ENCODE peak calls at places on chromosomes 11 and 22, in ten cellular contexts. One of them, this sample, is unnamed.

GRCh38 chr11:34837246-34837856 is 78.8 kb downstream of the APIP start:
- DNase-seq in HCT116: no peak
- DNase-seq in BJ: no peak
- DNase-seq in osteocyte: no peak
- DNase-seq in psoas muscle: no peak
- DNase-seq in nephron progenitor cell: no peak
- DNase-seq in astrocyte of the spinal cord: no peak
- DNase-seq in PC-3: peak
- DNase-seq in endothelial cell: no peak
- DNase-seq in Caco-2: peak
- DNase-seq in this sample: no peak

GRCh38 chr11:123428221-123428631 is 1.8 kb upstream of the GRAMD1B start:
- DNase-seq in endothelial cell: no peak
- DNase-seq in osteocyte: no peak
- DNase-seq in astrocyte of the spinal cord: no peak
- DNase-seq in Caco-2: no peak
- DNase-seq in PC-3: no peak
- DNase-seq in nephron progenitor cell: no peak
- DNase-seq in HCT116: no peak
- DNase-seq in psoas muscle: no peak
- DNase-seq in BJ: no peak
- DNase-seq in this sample: no peak

GRCh38 chr11:108012139-108012725 is 3.5 kb downstream of the CUL5 start:
- DNase-seq in PC-3: no peak
- DNase-seq in astrocyte of the spinal cord: no peak
- DNase-seq in osteocyte: no peak
- DNase-seq in nephron progenitor cell: no peak
- DNase-seq in BJ: no peak
- DNase-seq in HCT116: no peak
- DNase-seq in endothelial cell: no peak
- DNase-seq in psoas muscle: no peak
- DNase-seq in Caco-2: no peak
- DNase-seq in this sample: no peak

GRCh38 chr22:31090217-31091085 is 9.3 kb downstream of the SMTN start:
- DNase-seq in HCT116: no peak
- DNase-seq in PC-3: no peak
- DNase-seq in nephron progenitor cell: no peak
- DNase-seq in osteocyte: no peak
- DNase-seq in endothelial cell: no peak
- DNase-seq in Caco-2: no peak
- DNase-seq in psoas muscle: no peak
- DNase-seq in BJ: no peak
- DNase-seq in astrocyte of the spinal cord: no peak
- DNase-seq in this sample: no peak

GRCh38 chr11:12765428-12765827 is 91.2 kb downstream of the TEAD1 start:
- DNase-seq in HCT116: no peak
- DNase-seq in astrocyte of the spinal cord: peak
- DNase-seq in Caco-2: no peak
- DNase-seq in psoas muscle: no peak
- DNase-seq in osteocyte: no peak
- DNase-seq in PC-3: no peak
- DNase-seq in nephron progenitor cell: no peak
- DNase-seq in endothelial cell: no peak
- DNase-seq in BJ: no peak
- DNase-seq in this sample: no peak

GRCh38 chr22:38097058-38097457 is 13.1 kb upstream of the SLC16A8 start:
- DNase-seq in HCT116: no peak
- DNase-seq in psoas muscle: no peak
- DNase-seq in Caco-2: no peak
- DNase-seq in nephron progenitor cell: no peak
- DNase-seq in endothelial cell: no peak
- DNase-seq in osteocyte: no peak
- DNase-seq in astrocyte of the spinal cord: no peak
- DNase-seq in BJ: no peak
- DNase-seq in PC-3: no peak
- DNase-seq in this sample: no peak

GRCh38 chr11:45815747-45816146 is 10.8 kb downstream of the SLC35C1 start:
- DNase-seq in PC-3: peak
- DNase-seq in psoas muscle: no peak
- DNase-seq in nephron progenitor cell: no peak
- DNase-seq in astrocyte of the spinal cord: peak
- DNase-seq in BJ: no peak
- DNase-seq in HCT116: no peak
- DNase-seq in osteocyte: no peak
- DNase-seq in Caco-2: peak
- DNase-seq in endothelial cell: no peak
- DNase-seq in this sample: no peak

GRCh38 chr11:67436459-67437081 is 912 bp downstream of the PTPRCAP start:
- DNase-seq in nephron progenitor cell: no peak
- DNase-seq in astrocyte of the spinal cord: peak
- DNase-seq in HCT116: no peak
- DNase-seq in Caco-2: peak
- DNase-seq in BJ: no peak
- DNase-seq in PC-3: no peak
- DNase-seq in psoas muscle: no peak
- DNase-seq in osteocyte: no peak
- DNase-seq in endothelial cell: no peak
- DNase-seq in this sample: no peak

GRCh38 chr11:31810779-31811647 is at the start of gene PAX6:
- DNase-seq in astrocyte of the spinal cord: peak
- DNase-seq in psoas muscle: no peak
- DNase-seq in PC-3: peak
- DNase-seq in BJ: no peak
- DNase-seq in HCT116: peak
- DNase-seq in endothelial cell: peak
- DNase-seq in nephron progenitor cell: peak
- DNase-seq in osteocyte: peak
- DNase-seq in Caco-2: peak
- DNase-seq in this sample: no peak

GRCh38 chr11:28939381-28939780 is 831.2 kb downstream of the METTL15 start:
- DNase-seq in PC-3: no peak
- DNase-seq in BJ: no peak
- DNase-seq in astrocyte of the spinal cord: no peak
- DNase-seq in nephron progenitor cell: no peak
- DNase-seq in psoas muscle: no peak
- DNase-seq in endothelial cell: no peak
- DNase-seq in HCT116: no peak
- DNase-seq in Caco-2: no peak
- DNase-seq in osteocyte: no peak
- DNase-seq in this sample: no peak

GRCh38 chr11:113160652-113161051 is 153.7 kb upstream of the TTC12 start:
- DNase-seq in nephron progenitor cell: no peak
- DNase-seq in psoas muscle: no peak
- DNase-seq in osteocyte: no peak
- DNase-seq in HCT116: no peak
- DNase-seq in PC-3: no peak
- DNase-seq in BJ: no peak
- DNase-seq in Caco-2: no peak
- DNase-seq in endothelial cell: no peak
- DNase-seq in astrocyte of the spinal cord: no peak
- DNase-seq in this sample: no peak

GRCh38 chr11:4095509-4096230 is 1.1 kb downstream of the RRM1 start:
- DNase-seq in psoas muscle: no peak
- DNase-seq in PC-3: peak
- DNase-seq in Caco-2: peak
- DNase-seq in endothelial cell: no peak
- DNase-seq in BJ: no peak
- DNase-seq in astrocyte of the spinal cord: peak
- DNase-seq in HCT116: no peak
- DNase-seq in osteocyte: no peak
- DNase-seq in nephron progenitor cell: no peak
- DNase-seq in this sample: peak

GRCh38 chr22:25407859-25408229 is 156.6 kb upstream of the GRK3 start:
- DNase-seq in nephron progenitor cell: no peak
- DNase-seq in psoas muscle: no peak
- DNase-seq in PC-3: no peak
- DNase-seq in osteocyte: no peak
- DNase-seq in Caco-2: no peak
- DNase-seq in BJ: no peak
- DNase-seq in endothelial cell: no peak
- DNase-seq in HCT116: no peak
- DNase-seq in astrocyte of the spinal cord: no peak
- DNase-seq in this sample: no peak

GRCh38 chr11:70680781-70681281 is 282.5 kb downstream of the CTTN start:
- DNase-seq in osteocyte: no peak
- DNase-seq in nephron progenitor cell: no peak
- DNase-seq in HCT116: no peak
- DNase-seq in astrocyte of the spinal cord: no peak
- DNase-seq in endothelial cell: no peak
- DNase-seq in psoas muscle: no peak
- DNase-seq in BJ: no peak
- DNase-seq in PC-3: no peak
- DNase-seq in Caco-2: no peak
- DNase-seq in this sample: no peak

GRCh38 chr11:116641561-116642045 is 131.2 kb downstream of the BUD13 start:
- DNase-seq in psoas muscle: peak
- DNase-seq in nephron progenitor cell: peak
- DNase-seq in astrocyte of the spinal cord: peak
- DNase-seq in BJ: no peak
- DNase-seq in PC-3: peak
- DNase-seq in HCT116: peak
- DNase-seq in endothelial cell: peak
- DNase-seq in Caco-2: peak
- DNase-seq in osteocyte: no peak
- DNase-seq in this sample: no peak

GRCh38 chr11:8331767-8332166 is 68.1 kb upstream of the LMO1 start:
- DNase-seq in astrocyte of the spinal cord: peak
- DNase-seq in PC-3: no peak
- DNase-seq in HCT116: no peak
- DNase-seq in nephron progenitor cell: no peak
- DNase-seq in psoas muscle: no peak
- DNase-seq in endothelial cell: no peak
- DNase-seq in osteocyte: no peak
- DNase-seq in BJ: no peak
- DNase-seq in Caco-2: no peak
- DNase-seq in this sample: no peak
- TF ChIP-seq CTCF in astrocyte of the spinal cord: no peak
- TF ChIP-seq CTCF in PC-3: no peak
- TF ChIP-seq CTCF in HCT116: no peak
- TF ChIP-seq CTCF in nephron progenitor cell: no peak
- TF ChIP-seq CTCF in psoas muscle: no peak
- TF ChIP-seq CTCF in endothelial cell: no peak
- TF ChIP-seq CTCF in osteocyte: no peak
- TF ChIP-seq CTCF in BJ: no peak
- TF ChIP-seq CTCF in Caco-2: no peak
- TF ChIP-seq CTCF in this sample: no peak

GRCh38 chr11:100528872-100529416 is 158.1 kb upstream of the ARHGAP42 start:
- DNase-seq in Caco-2: no peak
- DNase-seq in HCT116: no peak
- DNase-seq in BJ: no peak
- DNase-seq in nephron progenitor cell: no peak
- DNase-seq in psoas muscle: no peak
- DNase-seq in astrocyte of the spinal cord: no peak
- DNase-seq in osteocyte: no peak
- DNase-seq in endothelial cell: no peak
- DNase-seq in PC-3: no peak
- DNase-seq in this sample: no peak

GRCh38 chr11:100525197-100525596 is 161.9 kb upstream of the ARHGAP42 start:
- DNase-seq in BJ: no peak
- DNase-seq in Caco-2: no peak
- DNase-seq in endothelial cell: no peak
- DNase-seq in osteocyte: no peak
- DNase-seq in HCT116: no peak
- DNase-seq in PC-3: no peak
- DNase-seq in nephron progenitor cell: no peak
- DNase-seq in astrocyte of the spinal cord: no peak
- DNase-seq in psoas muscle: no peak
- DNase-seq in this sample: no peak

GRCh38 chr11:100525635-100526034 is 161.5 kb upstream of the ARHGAP42 start:
- DNase-seq in endothelial cell: peak
- DNase-seq in astrocyte of the spinal cord: no peak
- DNase-seq in HCT116: peak
- DNase-seq in BJ: no peak
- DNase-seq in PC-3: peak
- DNase-seq in psoas muscle: no peak
- DNase-seq in nephron progenitor cell: no peak
- DNase-seq in Caco-2: peak
- DNase-seq in osteocyte: no peak
- DNase-seq in this sample: no peak
- TF ChIP-seq CTCF in endothelial cell: peak
- TF ChIP-seq CTCF in astrocyte of the spinal cord: no peak
- TF ChIP-seq CTCF in HCT116: peak
- TF ChIP-seq CTCF in BJ: no peak
- TF ChIP-seq CTCF in PC-3: peak
- TF ChIP-seq CTCF in psoas muscle: no peak
- TF ChIP-seq CTCF in nephron progenitor cell: no peak
- TF ChIP-seq CTCF in Caco-2: peak
- TF ChIP-seq CTCF in osteocyte: no peak
- TF ChIP-seq CTCF in this sample: no peak

DNA sequence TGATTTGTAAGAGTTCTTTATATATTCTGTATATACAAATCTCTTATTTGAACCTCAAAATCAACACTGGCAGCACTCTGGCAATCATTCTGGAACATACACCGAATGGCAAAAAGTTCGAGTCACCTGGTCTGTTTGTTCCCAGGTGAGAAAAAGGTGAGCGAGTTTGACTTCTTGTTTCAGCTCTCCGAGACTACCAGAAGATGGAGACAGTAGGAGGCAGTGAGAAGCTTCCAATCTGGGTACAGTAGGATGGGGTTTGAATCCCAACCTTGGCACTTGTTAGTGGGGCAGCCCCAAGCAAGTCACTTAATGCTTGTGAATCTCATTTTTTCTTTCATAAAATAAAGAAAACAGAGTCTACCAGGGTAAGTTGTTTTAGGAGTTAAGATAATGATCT is 76.4 kb downstream of the C2CD3 start:
- DNase-seq in Caco-2: peak
- DNase-seq in HCT116: no peak
- DNase-seq in osteocyte: no peak
- DNase-seq in nephron progenitor cell: no peak
- DNase-seq in astrocyte of the spinal cord: no peak
- DNase-seq in psoas muscle: no peak
- DNase-seq in endothelial cell: no peak
- DNase-seq in BJ: no peak
- DNase-seq in PC-3: peak
- DNase-seq in this sample: no peak
- TF ChIP-seq CTCF in Caco-2: peak
- TF ChIP-seq CTCF in HCT116: peak
- TF ChIP-seq CTCF in osteocyte: no peak
- TF ChIP-seq CTCF in nephron progenitor cell: no peak
- TF ChIP-seq CTCF in astrocyte of the spinal cord: no peak
- TF ChIP-seq CTCF in psoas muscle: no peak
- TF ChIP-seq CTCF in endothelial cell: no peak
- TF ChIP-seq CTCF in BJ: no peak
- TF ChIP-seq CTCF in PC-3: peak
- TF ChIP-seq CTCF in this sample: no peak

DNA sequence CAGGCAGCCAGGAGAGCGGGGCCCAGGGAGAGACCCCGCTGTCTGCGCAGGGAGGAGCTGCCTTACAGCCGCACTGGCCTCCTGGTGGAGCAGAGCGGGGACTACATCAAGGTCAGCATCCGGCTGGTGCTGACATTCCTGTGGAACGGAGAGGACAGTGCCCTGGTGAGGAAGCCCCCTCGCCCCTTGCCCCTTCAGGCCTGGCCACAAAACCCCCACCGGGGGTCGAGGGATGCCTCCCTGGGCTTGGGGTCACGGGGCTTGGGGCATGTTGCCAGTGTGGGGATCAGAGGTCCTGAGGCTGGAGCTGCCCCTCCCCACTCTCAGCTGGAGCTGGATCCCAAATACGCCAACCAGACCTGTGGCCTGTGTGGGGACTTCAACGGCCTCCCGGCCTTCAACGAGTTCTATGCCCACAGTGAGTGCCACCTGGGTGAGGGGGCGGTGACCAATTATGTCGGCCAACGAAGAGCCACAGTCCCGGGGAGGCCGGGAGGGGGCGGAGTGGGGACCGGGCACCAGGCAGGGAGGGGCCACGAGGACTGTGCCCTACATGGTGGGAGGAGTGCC is 4.2 kb downstream of the MUC5B start:
- DNase-seq in osteocyte: no peak
- DNase-seq in psoas muscle: peak
- DNase-seq in PC-3: no peak
- DNase-seq in BJ: no peak
- DNase-seq in nephron progenitor cell: peak
- DNase-seq in HCT116: no peak
- DNase-seq in astrocyte of the spinal cord: no peak
- DNase-seq in Caco-2: no peak
- DNase-seq in endothelial cell: peak
- DNase-seq in this sample: no peak
- TF ChIP-seq CTCF in osteocyte: peak
- TF ChIP-seq CTCF in psoas muscle: no peak
- TF ChIP-seq CTCF in PC-3: no peak
- TF ChIP-seq CTCF in BJ: peak
- TF ChIP-seq CTCF in nephron progenitor cell: peak
- TF ChIP-seq CTCF in HCT116: no peak
- TF ChIP-seq CTCF in astrocyte of the spinal cord: peak
- TF ChIP-seq CTCF in Caco-2: peak
- TF ChIP-seq CTCF in endothelial cell: peak
- TF ChIP-seq CTCF in this sample: peak

This sample was measured in AG09309.